ENCODE peak calls at places on chromosome 21, in eight cellular contexts. U is right lobe of liver; M is activated naive CD4-positive, alpha-beta T cell; K is stomach; B is PC-3; Y is ecto neural progenitor cell; L is AG08395; G is activated naive CD8-positive, alpha-beta T cell treated with anti-CD3 and anti-CD28 coated beads, Interleukin-2, amount 50 U/mL, for 24 hours. V is an unnamed sample.
A peak's percentile ranks its signal among the peaks of the same experiment; 100 is the strongest.

GRCh38 chr21:28856588-28857250 is 136.0 kb downstream of the LTN1 start:
- DNase-seq in U (no peak), M (no peak), K (no peak), B (no peak), Y (peak; percentile 50), L (no peak), G (no peak), V (no peak)

GRCh38 chr21:35995522-35996088 is 64.7 kb downstream of the SETD4 start:
- DNase-seq in U (no peak), M (no peak), K (no peak), B (peak; percentile 35), Y (no peak), L (no peak), G (peak; percentile 10), V (no peak)

GRCh38 chr21:35343046-35343816 is 294.1 kb upstream of the RUNX1 start:
- DNase-seq in U (no peak), M (no peak), K (no peak), B (peak; percentile 71), Y (no peak), L (no peak), G (no peak), V (no peak)

GRCh38 chr21:34147835-34148804 is 74.7 kb downstream of the MRPS6 start:
- DNase-seq in U (no peak), M (no peak), K (no peak), B (no peak), Y (no peak), L (peak; percentile 32), G (no peak), V (no peak)

GRCh38 chr21:32717851-32718316 is 9.9 kb downstream of the SYNJ1 start:
- DNase-seq in U (no peak), M (no peak), K (no peak), B (no peak), Y (no peak), L (no peak), G (no peak), V (no peak)

GRCh38 chr21:37829447-37829846 is 86.8 kb downstream of the KCNJ6 start:
- DNase-seq in U (peak; percentile 74), M (no peak), K (peak; percentile 50), B (peak; percentile 57), Y (no peak), L (peak; percentile 78), G (no peak), V (no peak)

GRCh38 chr21:44464351-44464750 is 9.0 kb downstream of the LRRC3 start:
- DNase-seq in U (no peak), M (no peak), K (no peak), B (no peak), Y (no peak), L (no peak), G (no peak), V (no peak)

GRCh38 chr21:32569261-32570230 is 15.8 kb downstream of the TCP10L start:
- DNase-seq in U (peak; percentile 76), M (peak; percentile 61), K (peak; percentile 78), B (peak; percentile 88), Y (peak; percentile 83), L (peak; percentile 76), G (peak; percentile 83), V (no peak)

GRCh38 chr21:45148316-45149000 is 74.1 kb downstream of the ADARB1 start:
- DNase-seq in U (no peak), M (no peak), K (no peak), B (no peak), Y (peak; percentile 44), L (no peak), G (no peak), V (no peak)

GRCh38 chr21:45304161-45304830 is 16.6 kb upstream of the POFUT2 start:
- DNase-seq in U (no peak), M (no peak), K (no peak), B (no peak), Y (no peak), L (no peak), G (no peak), V (peak; percentile 42)

GRCh38 chr21:14325575-14325974 is 57.4 kb downstream of the HSPA13 start:
- DNase-seq in U (no peak), M (no peak), K (no peak), B (no peak), Y (no peak), L (no peak), G (no peak), V (no peak)

V was measured in RWPE2.